ENCODE peak calls at places on chromosomes 1 and 21, in ten cellular contexts. P is foreskin fibroblast; L is HEK293T; G is NCI-H1417; T is stimulated activated CD4-positive, alpha-beta T cell treated with anti-CD3 and anti-CD28 coated beads, Interleukin-1b, Interleukin-23, amount 100 ng/mL, for 24 hours; F is activated naive CD4-positive, alpha-beta T cell treated with anti-CD3 and anti-CD28 coated beads for 36 hours; I is activated naive CD8-positive, alpha-beta T cell treated with anti-CD3 and anti-CD28 coated beads, Interleukin-2, amount 50 U/mL, for 16 hours; X is activated CD4-positive, alpha-beta T cell treated with anti-CD3 and anti-CD28 coated beads, Interleukin-2, amount 50 U/mL, for 24 hours; U is left lung; S is bronchial epithelial cell. R is an unnamed sample.

GRCh38 chr1:165637427-165637826 is 6.4 kb downstream of the MGST3 start:
- DNase-seq in T (no peak), X (no peak), S (no peak), I (no peak), F (no peak), U (no peak), P (peak; percentile 62), G (no peak), L (no peak), R (no peak)

GRCh38 chr1:237736372-237737029 is 154.2 kb downstream of the ZP4 start:
- DNase-seq in S (no peak), P (no peak), G (peak; percentile 8), L (peak; percentile 58), F (no peak), U (no peak), T (no peak), I (no peak), X (no peak), R (no peak)

GRCh38 chr1:218852541-218852940 is 321.1 kb upstream of the LYPLAL1 start:
- DNase-seq in I (no peak), X (no peak), L (no peak), F (no peak), G (no peak), P (no peak), T (no peak), U (no peak), S (no peak), R (no peak)

GRCh38 chr1:236326432-236326831 is 44.7 kb upstream of the ERO1B start:
- DNase-seq in G (no peak), L (no peak), U (no peak), X (no peak), F (no peak), I (no peak), P (no peak), T (no peak), S (no peak), R (no peak)

GRCh38 chr1:53134961-53135734 is 7.3 kb downstream of the SLC1A7 start:
- DNase-seq in T (no peak), L (no peak), X (no peak), P (peak; percentile 49), S (peak; percentile 50), I (no peak), U (peak; percentile 69), F (no peak), G (peak; percentile 4), R (no peak)

GRCh38 chr1:65939187-65939586 is 146.5 kb downstream of the PDE4B start:
- DNase-seq in G (no peak), X (no peak), I (no peak), L (no peak), T (no peak), P (no peak), U (no peak), F (no peak), S (no peak), R (no peak)

GRCh38 chr21:28991861-28992525 is 684 bp downstream of the LTN1 start:
- DNase-seq in I (no peak), F (no peak), S (no peak), X (no peak), L (peak; percentile 30), T (no peak), U (no peak), P (no peak), G (peak; percentile 55), R (no peak)

GRCh38 chr1:154998201-154998780 is 4.3 kb upstream of the ZBTB7B start:
- DNase-seq in P (no peak), T (no peak), U (peak; percentile 27), F (no peak), L (no peak), S (no peak), G (no peak), X (no peak), I (no peak), R (no peak)

GRCh38 chr1:169250022-169250421 is 117.6 kb downstream of the NME7 start:
- DNase-seq in U (no peak), X (no peak), T (no peak), P (peak; percentile 57), L (no peak), I (no peak), G (no peak), S (peak; percentile 31), F (no peak), R (no peak)